ENCODE peak calls at places on chromosome 1, in four cellular contexts. S is GM12878, H is K562, C is HepG2. Q is an unnamed sample.

GRCh38 chr1:57254006-57254405 is 169.9 kb downstream of the DAB1 start:
- DNase-seq in S (no peak), H (no peak), C (no peak), Q (no peak)

GRCh38 chr1:165580931-165581871 is 37.4 kb downstream of the LRRC52 start:
- DNase-seq in S (no peak), C (no peak), H (no peak), Q (no peak)

GRCh38 chr1:41646186-41646585 is 161.7 kb upstream of the EDN2 start:
- DNase-seq in C (no peak), S (no peak), H (no peak), Q (no peak)

GRCh38 chr1:243428084-243428483 is 172.2 kb downstream of the SDCCAG8 start:
- DNase-seq in H (no peak), C (no peak), S (no peak), Q (no peak)

GRCh38 chr1:46643368-46643775 is 24.8 kb downstream of the ATPAF1 start:
- DNase-seq in S (no peak), C (peak), H (no peak), Q (no peak)

GRCh38 chr1:51963592-51964308 is 26.8 kb downstream of the RAB3B start:
- DNase-seq in S (no peak), H (no peak), C (no peak), Q (no peak)

GRCh38 chr1:49298304-49298703 is 521.6 kb upstream of the BEND5 start:
- DNase-seq in S (no peak), C (no peak), H (no peak), Q (no peak)

GRCh38 chr1:232622378-232622777 is 7.6 kb downstream of the SIPA1L2 start:
- DNase-seq in S (no peak), H (no peak), C (no peak), Q (no peak)

GRCh38 chr1:193320281-193320680 is 133.9 kb upstream of the B3GALT2 start:
- DNase-seq in C (no peak), S (no peak), H (no peak), Q (no peak)

GRCh38 chr1:206705187-206705586 is 20.5 kb downstream of the MAPKAPK2 start:
- DNase-seq in S (no peak), C (no peak), H (no peak), Q (no peak)

GRCh38 chr1:214990619-214991018 is 91.9 kb upstream of the KCNK2 start:
- DNase-seq in C (no peak), S (no peak), H (no peak), Q (no peak)

GRCh38 chr1:227729144-227729880 is 5.8 kb downstream of the JMJD4 start:
- DNase-seq in S (no peak), C (no peak), H (peak), Q (no peak)

GRCh38 chr1:224731633-224732032 is 115.5 kb downstream of the CNIH3 start:
- DNase-seq in C (no peak), S (no peak), H (no peak), Q (no peak)

GRCh38 chr1:119139393-119139792 is 1.1 kb downstream of the WARS2 start:
- DNase-seq in C (no peak), H (no peak), S (peak), Q (no peak)

GRCh38 chr1:154983776-154984466 is 777 bp downstream of the FLAD1 start:
- DNase-seq in H (no peak), C (no peak), S (no peak), Q (no peak)

GRCh38 chr1:12617901-12618660 is at the start of gene DHRS3:
- DNase-seq in S (no peak), H (peak), C (peak), Q (peak)

GRCh38 chr1:12619396-12620141 is 1.6 kb upstream of the DHRS3 start:
- DNase-seq in C (peak), S (no peak), H (peak), Q (peak)

GRCh38 chr1:12617511-12617900 is 504 bp downstream of the DHRS3 start:
- DNase-seq in S (no peak), H (peak), C (peak), Q (no peak)

GRCh38 chr1:12620142-12620865 is 2.3 kb upstream of the DHRS3 start:
- DNase-seq in C (no peak), S (no peak), H (no peak), Q (no peak)

GRCh38 chr1:12618661-12619395 is 818 bp upstream of the DHRS3 start:
- DNase-seq in H (peak), S (no peak), C (peak), Q (peak)
- TF ChIP-seq TARDBP in H (no peak), S (no peak), C (peak), Q (no peak)

GRCh38 chr1:67880056-67880601 is 46.9 kb upstream of the GNG12 start:
- DNase-seq in S (no peak), H (no peak), C (no peak), Q (no peak)

GRCh38 chr1:67869233-67869632 is 36.0 kb upstream of the GNG12 start:
- DNase-seq in H (no peak), S (no peak), C (no peak), Q (no peak)

GRCh38 chr1:67879485-67879884 is 46.2 kb upstream of the GNG12 start:
- DNase-seq in C (no peak), H (no peak), S (no peak), Q (no peak)

GRCh38 chr1:67874501-67875111 is 41.3 kb upstream of the GNG12 start:
- DNase-seq in C (no peak), S (no peak), H (no peak), Q (no peak)
- TF ChIP-seq FOXM1 in C (no peak), S (no peak), H (no peak), Q (no peak)

GRCh38 chr1:101002551-101002950 is 23.0 kb downstream of the DPH5 start:
- DNase-seq in H (no peak), S (no peak), C (no peak), Q (peak)

GRCh38 chr1:101004666-101005065 is 20.9 kb downstream of the DPH5 start:
- DNase-seq in C (peak), S (no peak), H (no peak), Q (no peak)

GRCh38 chr1:101005191-101005590 is 20.4 kb downstream of the DPH5 start:
- DNase-seq in S (no peak), C (no peak), H (no peak), Q (no peak)

GRCh38 chr1:101003012-101003650 is 22.5 kb downstream of the DPH5 start:
- DNase-seq in S (no peak), C (peak), H (no peak), Q (no peak)

DNA sequence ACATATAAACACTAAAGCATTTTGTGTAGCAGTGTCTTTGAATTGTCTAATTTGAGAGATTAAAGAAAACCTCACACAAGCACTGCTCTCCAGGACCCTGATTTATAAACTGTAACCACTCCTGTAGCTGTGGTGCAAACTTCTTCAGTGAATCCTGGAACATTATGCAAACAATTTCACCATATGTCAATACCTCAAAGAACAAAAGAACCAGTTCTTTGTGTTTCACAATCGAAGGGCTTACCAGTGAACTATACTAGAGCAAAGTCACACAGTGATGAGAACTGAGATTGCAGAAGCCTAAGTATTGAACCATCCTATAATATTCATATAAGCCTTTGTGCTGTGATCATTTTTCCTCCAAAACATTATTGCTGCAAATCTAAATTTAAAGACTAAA is 21.5 kb downstream of the DPH5 start:
- DNase-seq in C (peak), H (no peak), S (no peak), Q (no peak)
- TF ChIP-seq FOXK2 in C (no peak), H (no peak), S (no peak), Q (no peak)

DNA sequence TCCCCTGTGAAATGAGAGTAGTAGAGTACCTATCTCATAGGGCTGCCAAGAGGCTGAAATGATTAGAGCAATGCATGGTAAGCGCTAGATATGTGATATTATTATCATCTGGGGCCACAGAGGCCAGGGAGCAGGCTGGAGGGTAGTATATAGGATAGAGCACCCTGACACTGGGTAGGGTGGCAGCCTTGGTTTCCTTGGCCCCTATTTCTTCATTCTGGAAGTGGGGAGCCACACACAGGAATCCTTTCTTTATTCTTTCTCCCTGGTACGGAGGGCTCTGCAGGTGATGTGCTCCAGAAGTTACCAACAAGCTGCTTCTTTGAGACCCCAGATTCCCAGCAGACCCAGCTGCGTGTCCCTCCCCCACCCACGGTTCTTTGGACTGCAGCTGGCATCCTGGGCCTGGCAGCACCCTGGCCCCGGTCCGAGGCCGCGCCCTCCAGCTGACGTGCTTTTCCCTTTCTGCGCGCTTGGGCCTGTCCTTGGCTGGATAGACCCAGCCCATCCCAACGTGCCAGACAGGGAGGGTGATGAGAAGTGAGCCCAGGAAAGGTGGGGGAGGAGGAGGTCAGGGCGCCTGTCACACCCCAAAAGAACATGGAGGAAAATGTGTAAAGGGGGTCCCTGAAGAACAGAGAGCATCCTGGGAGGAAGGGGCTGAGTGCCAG is 18.2 kb downstream of the INAVA start:
- DNase-seq in S (no peak), H (no peak), C (no peak), Q (no peak)
- TF ChIP-seq TARDBP in S (no peak), H (no peak), C (no peak), Q (no peak)